ENCODE peak calls at places on chromosomes 5 and 9, in four cellular contexts. V is foreskin fibroblast, Z is HFF-Myc, C is choroid plexus epithelial cell. K is an unnamed sample.

GRCh38 chr5:181109489-181110013 is 21.4 kb downstream of the OR2V1 start:
- DNase-seq in V (no peak), Z (no peak), C (no peak), K (no peak)

GRCh38 chr5:164597293-164597900 is 1092.0 kb downstream of the MAT2B start:
- DNase-seq in V (no peak), Z (no peak), C (no peak), K (no peak)

GRCh38 chr9:133113163-133113927 is 7.7 kb downstream of the RALGDS start:
- DNase-seq in V (peak), Z (no peak), C (peak), K (no peak)

GRCh38 chr9:70392189-70392588 is 22.3 kb downstream of the KLF9 start:
- DNase-seq in V (peak), Z (no peak), C (no peak), K (no peak)

GRCh38 chr5:65481635-65482271 is at the start of gene ADAMTS6:
- DNase-seq in V (peak), Z (peak), C (peak), K (peak)

GRCh38 chr5:86465052-86465838 is 152.5 kb upstream of the COX7C start:
- DNase-seq in V (no peak), Z (no peak), C (no peak), K (no peak)

GRCh38 chr9:98635374-98635773 is 73.4 kb downstream of the GABBR2 start:
- DNase-seq in V (no peak), Z (no peak), C (no peak), K (no peak)

GRCh38 chr5:79840085-79840990 is 150.7 kb downstream of the CMYA5 start:
- DNase-seq in V (peak), Z (no peak), C (no peak), K (no peak)

GRCh38 chr9:110257097-110257955 is 1.0 kb upstream of the TXN start:
- DNase-seq in V (peak), Z (no peak), C (peak), K (no peak)

GRCh38 chr5:23268136-23268535 is 239.3 kb upstream of the PRDM9 start:
- DNase-seq in V (no peak), Z (no peak), C (no peak), K (no peak)

GRCh38 chr5:37198842-37199241 is 50.3 kb downstream of the CPLANE1 start:
- DNase-seq in V (peak), Z (no peak), C (peak), K (peak)

GRCh38 chr5:105638437-105638836 is 2032.3 kb downstream of the EFNA5 start:
- DNase-seq in V (no peak), Z (no peak), C (no peak), K (no peak)

GRCh38 chr9:103203172-103203571 is 208.0 kb downstream of the CYLC2 start:
- DNase-seq in V (no peak), Z (no peak), C (no peak), K (no peak)

GRCh38 chr5:131242728-131243255 is 21.1 kb upstream of the CDC42SE2 start:
- DNase-seq in V (peak), Z (peak), C (peak), K (peak)

GRCh38 chr5:40223884-40224402 is 455.8 kb upstream of the PTGER4 start:
- DNase-seq in V (peak), Z (peak), C (peak), K (peak)

GRCh38 chr5:74631088-74631960 is 9.2 kb downstream of the ENC1 start:
- DNase-seq in V (peak), Z (no peak), C (peak), K (no peak)

GRCh38 chr5:119393746-119394145 is 37.9 kb downstream of the TNFAIP8 start:
- DNase-seq in V (peak), Z (no peak), C (peak), K (no peak)

GRCh38 chr5:56662891-56663290 is 152.5 kb upstream of the MAP3K1 start:
- DNase-seq in V (no peak), Z (no peak), C (no peak), K (no peak)

GRCh38 chr9:113568081-113568435 is 104.5 kb downstream of the RGS3 start:
- DNase-seq in V (no peak), Z (no peak), C (no peak), K (no peak)

GRCh38 chr9:135886147-135886981 is 21.0 kb downstream of the CAMSAP1 start:
- DNase-seq in V (no peak), Z (no peak), C (no peak), K (no peak)

GRCh38 chr5:93590511-93590910 is 7.5 kb downstream of the NR2F1 start:
- DNase-seq in V (no peak), Z (no peak), C (peak), K (no peak)

GRCh38 chr9:93259490-93260289 is 75.8 kb downstream of the WNK2 start:
- DNase-seq in V (no peak), Z (no peak), C (no peak), K (no peak)

GRCh38 chr5:27962201-27962600 is 923.8 kb upstream of the CDH9 start:
- DNase-seq in V (no peak), Z (no peak), C (peak), K (no peak)

GRCh38 chr9:4980046-4980727 is 4.9 kb upstream of the JAK2 start:
- DNase-seq in V (peak), Z (no peak), C (no peak), K (no peak)

GRCh38 chr5:62340392-62340791 is 34.4 kb downstream of the KIF2A start:
- DNase-seq in V (peak), Z (peak), C (peak), K (no peak)

GRCh38 chr9:86304236-86304730 is 21.9 kb upstream of the ISCA1 start:
- DNase-seq in V (no peak), Z (no peak), C (peak), K (no peak)

GRCh38 chr5:143154495-143155375 is 248.8 kb downstream of the NR3C1 start:
- DNase-seq in V (peak), Z (no peak), C (no peak), K (no peak)

GRCh38 chr5:16935271-16936149 is 578 bp downstream of the MYO10 start:
- DNase-seq in V (peak), Z (no peak), C (peak), K (no peak)

GRCh38 chr9:121294866-121295661 is 27.1 kb downstream of the GSN start:
- DNase-seq in V (no peak), Z (no peak), C (no peak), K (no peak)

GRCh38 chr5:135131801-135132675 is 98.0 kb upstream of the PITX1 start:
- DNase-seq in V (no peak), Z (no peak), C (no peak), K (no peak)

GRCh38 chr9:99433555-99433954 is 211.5 kb downstream of the SEC61B start:
- DNase-seq in V (peak), Z (peak), C (peak), K (peak)

GRCh38 chr9:112328545-112328944 is 4.9 kb downstream of the PTBP3 start:
- DNase-seq in V (no peak), Z (no peak), C (no peak), K (no peak)

GRCh38 chr9:87285183-87285582 is 212.5 kb upstream of the DAPK1 start:
- DNase-seq in V (no peak), Z (no peak), C (peak), K (no peak)

GRCh38 chr5:89934069-89934468 is 475.5 kb downstream of the CETN3 start:
- DNase-seq in V (no peak), Z (no peak), C (no peak), K (no peak)

GRCh38 chr5:174547814-174548213 is 176.6 kb upstream of the MSX2 start:
- DNase-seq in V (no peak), Z (no peak), C (no peak), K (no peak)

GRCh38 chr5:135020111-135020895 is 13.7 kb downstream of the PITX1 start:
- DNase-seq in V (no peak), Z (no peak), C (no peak), K (no peak)

GRCh38 chr5:30874234-30875034 is 319.1 kb upstream of the CDH6 start:
- DNase-seq in V (no peak), Z (no peak), C (peak), K (no peak)

GRCh38 chr9:93642961-93643360 is 66.6 kb downstream of the PHF2 start:
- DNase-seq in V (peak), Z (peak), C (peak), K (peak)

GRCh38 chr9:33381231-33381791 is 21.1 kb downstream of the AQP7 start:
- DNase-seq in V (no peak), Z (no peak), C (peak), K (no peak)

GRCh38 chr9:130662099-130662926 is 2.1 kb upstream of the PRDM12 start:
- DNase-seq in V (no peak), Z (no peak), C (no peak), K (no peak)

GRCh38 chr9:130665029-130665430 is 636 bp downstream of the PRDM12 start:
- DNase-seq in V (no peak), Z (no peak), C (no peak), K (no peak)

GRCh38 chr9:130662927-130663257 is 1.5 kb upstream of the PRDM12 start:
- DNase-seq in V (no peak), Z (no peak), C (no peak), K (no peak)

GRCh38 chr9:130664191-130665028 is at the start of gene PRDM12:
- DNase-seq in V (peak), Z (no peak), C (no peak), K (no peak)

GRCh38 chr9:130663258-130664171 is 879 bp upstream of the PRDM12 start:
- DNase-seq in V (peak), Z (no peak), C (peak), K (no peak)
- H3K4me3 ChIP-seq in V (no peak), Z (no peak), C (no peak), K (no peak)

DNA sequence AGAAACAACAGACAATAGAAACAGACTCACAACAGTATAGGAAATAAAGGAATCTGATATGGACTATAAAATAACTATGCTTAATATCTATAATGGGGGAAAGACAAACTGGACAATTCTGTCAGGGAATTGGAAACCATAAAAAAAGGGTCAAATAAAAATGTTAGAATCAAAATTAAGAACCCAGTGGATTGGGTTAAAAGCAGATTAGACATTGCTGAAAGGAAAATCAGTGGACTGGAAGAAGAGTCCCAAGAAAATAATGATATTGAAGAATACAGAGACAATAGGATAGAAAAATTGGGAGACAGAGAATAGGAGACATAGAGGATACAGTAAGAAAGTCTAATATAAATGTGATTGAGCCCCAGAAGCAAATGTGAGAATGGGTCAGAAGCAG is 199.2 kb downstream of the PBX3 start:
- DNase-seq in V (no peak), Z (no peak), C (no peak), K (no peak)
- H3K4me3 ChIP-seq in V (no peak), Z (no peak), C (no peak), K (no peak)

GRCh38 chr9:125829743-125830142 is 82.6 kb downstream of the PBX3 start:
- DNase-seq in V (peak), Z (no peak), C (peak), K (no peak)
- H3K4me3 ChIP-seq in V (peak), Z (no peak), C (peak), K (peak)

GRCh38 chr5:78624011-78624541 is 24.5 kb downstream of the LHFPL2 start:
- DNase-seq in V (no peak), Z (no peak), C (no peak), K (no peak)
- H3K4me3 ChIP-seq in V (no peak), Z (no peak), C (no peak), K (no peak)

DNA sequence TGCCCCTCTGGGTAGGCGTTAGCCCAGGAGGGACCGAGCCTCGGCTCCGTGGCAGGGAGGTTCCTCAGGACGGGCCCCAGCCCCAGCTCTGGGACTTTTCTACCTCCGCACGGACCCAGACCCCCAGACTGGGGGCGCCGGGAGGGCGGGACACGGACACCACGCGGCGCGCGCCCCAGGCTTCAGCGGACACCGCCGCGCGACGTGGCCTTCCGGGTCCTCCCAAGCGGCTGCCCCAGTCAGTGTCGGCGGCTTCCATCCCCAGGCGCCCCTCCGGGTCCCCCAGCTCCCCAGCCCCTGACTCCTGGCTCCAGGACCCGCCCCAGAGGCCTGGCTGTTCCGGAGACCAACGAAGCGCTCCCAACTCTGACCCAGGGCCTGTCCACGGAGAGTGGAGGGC is 3.1 kb downstream of the LCNL1 start:
- DNase-seq in V (no peak), Z (no peak), C (no peak), K (no peak)
- H3K4me3 ChIP-seq in V (no peak), Z (no peak), C (no peak), K (no peak)

DNA sequence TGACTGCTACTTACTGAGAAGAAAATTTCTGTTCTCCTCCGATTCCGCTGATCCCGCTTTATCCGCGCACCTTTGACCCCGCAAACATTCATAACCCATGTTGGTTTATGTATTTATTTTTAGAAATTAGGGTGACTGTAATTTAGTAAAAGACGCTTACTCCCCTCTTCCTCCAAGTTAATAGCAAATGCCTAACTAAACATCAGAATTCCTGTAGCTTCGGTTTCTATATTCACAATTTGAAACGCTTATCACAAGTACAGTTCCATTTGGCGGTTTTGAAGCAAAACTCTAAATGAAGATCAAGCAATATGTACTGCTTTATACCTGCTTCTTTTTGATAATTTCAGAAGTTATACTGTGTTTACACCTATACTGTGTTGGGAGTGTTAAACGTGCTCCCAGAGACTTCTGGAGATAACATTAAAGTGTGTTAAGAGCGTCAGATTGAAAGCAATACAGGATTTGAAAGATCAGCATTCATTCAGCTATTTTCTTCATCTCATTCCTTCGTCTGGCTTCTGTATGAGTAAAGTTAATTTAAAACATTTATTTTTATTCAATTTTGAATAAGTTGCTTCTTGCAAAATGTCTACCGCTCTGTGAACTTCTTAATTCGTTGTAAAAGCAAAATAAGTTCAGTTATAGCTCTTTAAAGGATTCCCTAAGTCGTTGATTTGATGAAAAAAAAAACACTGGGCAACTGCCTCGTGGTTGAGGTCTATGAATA is 2.4 kb downstream of the PRDM6 start:
- DNase-seq in V (no peak), Z (no peak), C (no peak), K (no peak)
- H3K4me3 ChIP-seq in V (peak), Z (no peak), C (no peak), K (no peak)

GRCh38 chr5:157106668-157107461 is 2.0 kb downstream of the HAVCR2 start:
- DNase-seq in V (peak), Z (no peak), C (no peak), K (no peak)

GRCh38 chr5:157109744-157110143 is 900 bp upstream of the HAVCR2 start:
- DNase-seq in V (no peak), Z (no peak), C (no peak), K (no peak)

GRCh38 chr5:157113007-157113406 is 4.2 kb upstream of the HAVCR2 start:
- DNase-seq in V (no peak), Z (no peak), C (peak), K (no peak)

GRCh38 chr5:157108961-157109360 is at the start of gene HAVCR2:
- DNase-seq in V (no peak), Z (no peak), C (no peak), K (no peak)

DNA sequence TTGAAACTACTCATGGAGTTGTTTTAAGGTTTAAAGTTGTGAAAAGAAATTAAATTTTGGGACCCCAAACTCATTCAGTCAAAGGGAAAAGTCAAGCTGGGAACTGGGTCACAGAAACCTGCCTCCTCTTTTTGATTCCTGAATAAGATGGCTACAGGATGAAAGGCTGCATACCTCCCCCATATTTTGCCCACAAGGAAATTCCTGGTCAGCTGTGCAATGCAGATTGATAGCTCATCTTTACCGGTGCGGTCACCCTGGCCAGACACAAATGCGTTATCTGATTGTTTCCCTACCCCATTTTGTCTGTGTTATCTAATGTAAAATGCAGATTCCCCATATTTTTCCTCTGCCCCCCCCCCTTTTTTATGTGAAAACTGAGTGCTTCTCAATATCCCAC is 1.3 kb downstream of the HAVCR2 start:
- DNase-seq in V (no peak), Z (no peak), C (no peak), K (no peak)
- H3K4me3 ChIP-seq in V (no peak), Z (no peak), C (no peak), K (no peak)

GRCh38 chr9:15135167-15135792 is 171.7 kb downstream of the TTC39B start:
- DNase-seq in V (peak), Z (peak), C (peak), K (peak)
- H3K4me3 ChIP-seq in V (peak), Z (no peak), C (peak), K (peak)